ENCODE peak calls at places on chromosomes 1 and 21, in four cellular contexts. One of them, this sample, is unnamed.

GRCh38 chr1:58809327-58810040 is 25.6 kb upstream of the JUN start:
- DNase-seq in right lobe of liver: no peak
- DNase-seq in thyroid gland: peak; percentile 40
- DNase-seq in CD8-positive, alpha-beta memory T cell: no peak
- DNase-seq in this sample: no peak

GRCh38 chr1:156160744-156161181 is 7.4 kb downstream of the SEMA4A start:
- DNase-seq in CD8-positive, alpha-beta memory T cell: peak; percentile 70
- DNase-seq in thyroid gland: peak; percentile 77
- DNase-seq in right lobe of liver: peak; percentile 76
- DNase-seq in this sample: peak; percentile 67

GRCh38 chr1:77126309-77126708 is 92.9 kb downstream of the PIGK start:
- DNase-seq in thyroid gland: peak; percentile 6
- DNase-seq in CD8-positive, alpha-beta memory T cell: no peak
- DNase-seq in right lobe of liver: no peak
- DNase-seq in this sample: no peak

GRCh38 chr1:92980732-92981647 is 19.7 kb upstream of the DIPK1A start:
- DNase-seq in thyroid gland: no peak
- DNase-seq in right lobe of liver: no peak
- DNase-seq in CD8-positive, alpha-beta memory T cell: peak; percentile 82
- DNase-seq in this sample: no peak

GRCh38 chr1:150444232-150444631 is 43.0 kb upstream of the TARS2 start:
- DNase-seq in right lobe of liver: no peak
- DNase-seq in CD8-positive, alpha-beta memory T cell: no peak
- DNase-seq in thyroid gland: no peak
- DNase-seq in this sample: no peak

GRCh38 chr1:53266038-53266437 is 27.7 kb upstream of the MAGOH start:
- DNase-seq in CD8-positive, alpha-beta memory T cell: no peak
- DNase-seq in thyroid gland: no peak
- DNase-seq in right lobe of liver: no peak
- DNase-seq in this sample: no peak

GRCh38 chr1:70083519-70083918 is 121.9 kb downstream of the LRRC40 start:
- DNase-seq in thyroid gland: no peak
- DNase-seq in CD8-positive, alpha-beta memory T cell: no peak
- DNase-seq in right lobe of liver: no peak
- DNase-seq in this sample: no peak

GRCh38 chr1:239308701-239309333 is 77.6 kb upstream of the CHRM3 start:
- DNase-seq in thyroid gland: peak; percentile 16
- DNase-seq in right lobe of liver: no peak
- DNase-seq in CD8-positive, alpha-beta memory T cell: no peak
- DNase-seq in this sample: peak; percentile 79

GRCh38 chr1:86957206-86957605 is 42.8 kb downstream of the HS2ST1 start:
- DNase-seq in CD8-positive, alpha-beta memory T cell: no peak
- DNase-seq in right lobe of liver: no peak
- DNase-seq in thyroid gland: no peak
- DNase-seq in this sample: no peak

GRCh38 chr21:42924433-42924751 is 1.0 kb downstream of the ERVH48-1 start:
- DNase-seq in CD8-positive, alpha-beta memory T cell: no peak
- DNase-seq in right lobe of liver: no peak
- DNase-seq in thyroid gland: no peak
- DNase-seq in this sample: no peak

GRCh38 chr21:26170471-26171309 is at the start of gene APP:
- DNase-seq in right lobe of liver: peak; percentile 90
- DNase-seq in thyroid gland: peak; percentile 84
- DNase-seq in CD8-positive, alpha-beta memory T cell: peak; percentile 80
- DNase-seq in this sample: peak; percentile 88

GRCh38 chr1:20729155-20729931 is 3.2 kb downstream of the SH2D5 start:
- DNase-seq in CD8-positive, alpha-beta memory T cell: peak; percentile 25
- DNase-seq in thyroid gland: no peak
- DNase-seq in right lobe of liver: peak; percentile 26
- DNase-seq in this sample: no peak

GRCh38 chr21:42225571-42226155 is 6.7 kb downstream of the ABCG1 start:
- DNase-seq in right lobe of liver: no peak
- DNase-seq in CD8-positive, alpha-beta memory T cell: no peak
- DNase-seq in thyroid gland: no peak
- DNase-seq in this sample: no peak

GRCh38 chr1:169466259-169467230 is 19.2 kb downstream of the SLC19A2 start:
- DNase-seq in right lobe of liver: no peak
- DNase-seq in CD8-positive, alpha-beta memory T cell: no peak
- DNase-seq in thyroid gland: peak; percentile 41
- DNase-seq in this sample: peak; percentile 56

GRCh38 chr1:164495915-164496314 is 63.1 kb upstream of the PBX1 start:
- DNase-seq in thyroid gland: no peak
- DNase-seq in CD8-positive, alpha-beta memory T cell: no peak
- DNase-seq in right lobe of liver: no peak
- DNase-seq in this sample: no peak

GRCh38 chr1:36154765-36155559 is 998 bp upstream of the MAP7D1 start:
- DNase-seq in CD8-positive, alpha-beta memory T cell: peak; percentile 48
- DNase-seq in thyroid gland: peak; percentile 64
- DNase-seq in right lobe of liver: no peak
- DNase-seq in this sample: peak; percentile 28

GRCh38 chr1:40140211-40140709 is 20.9 kb upstream of the RLF start:
- DNase-seq in right lobe of liver: no peak
- DNase-seq in thyroid gland: no peak
- DNase-seq in CD8-positive, alpha-beta memory T cell: no peak
- DNase-seq in this sample: no peak

GRCh38 chr1:119732465-119733168 is 20.9 kb downstream of the PHGDH start:
- DNase-seq in right lobe of liver: no peak
- DNase-seq in thyroid gland: no peak
- DNase-seq in CD8-positive, alpha-beta memory T cell: no peak
- DNase-seq in this sample: no peak

GRCh38 chr21:15088483-15088882 is 23.7 kb upstream of the NRIP1 start:
- DNase-seq in thyroid gland: no peak
- DNase-seq in right lobe of liver: no peak
- DNase-seq in CD8-positive, alpha-beta memory T cell: no peak
- DNase-seq in this sample: no peak

GRCh38 chr1:12453400-12454343 is 164.3 kb downstream of the DHRS3 start:
- DNase-seq in CD8-positive, alpha-beta memory T cell: no peak
- DNase-seq in thyroid gland: no peak
- DNase-seq in right lobe of liver: no peak
- DNase-seq in this sample: no peak

GRCh38 chr1:162625624-162626023 is 6.6 kb upstream of the DDR2 start:
- DNase-seq in thyroid gland: no peak
- DNase-seq in right lobe of liver: no peak
- DNase-seq in CD8-positive, alpha-beta memory T cell: no peak
- DNase-seq in this sample: no peak

GRCh38 chr21:32463367-32463766 is 50.9 kb downstream of the EVA1C start:
- DNase-seq in right lobe of liver: no peak
- DNase-seq in thyroid gland: no peak
- DNase-seq in CD8-positive, alpha-beta memory T cell: no peak
- DNase-seq in this sample: no peak

GRCh38 chr1:149903836-149904491 is 4.6 kb downstream of the BOLA1 start:
- DNase-seq in CD8-positive, alpha-beta memory T cell: no peak
- DNase-seq in thyroid gland: no peak
- DNase-seq in right lobe of liver: no peak
- DNase-seq in this sample: no peak

GRCh38 chr21:46195595-46196195 is 11.4 kb upstream of the SPATC1L start:
- DNase-seq in CD8-positive, alpha-beta memory T cell: peak; percentile 22
- DNase-seq in right lobe of liver: no peak
- DNase-seq in thyroid gland: no peak
- DNase-seq in this sample: peak; percentile 9

GRCh38 chr1:230271396-230272035 is 154.6 kb downstream of the PGBD5 start:
- DNase-seq in right lobe of liver: no peak
- DNase-seq in thyroid gland: no peak
- DNase-seq in CD8-positive, alpha-beta memory T cell: no peak
- DNase-seq in this sample: no peak

GRCh38 chr1:230273141-230273710 is 152.9 kb downstream of the PGBD5 start:
- DNase-seq in thyroid gland: no peak
- DNase-seq in CD8-positive, alpha-beta memory T cell: no peak
- DNase-seq in right lobe of liver: no peak
- DNase-seq in this sample: no peak

GRCh38 chr1:230270185-230270939 is 155.8 kb downstream of the PGBD5 start:
- DNase-seq in CD8-positive, alpha-beta memory T cell: no peak
- DNase-seq in right lobe of liver: no peak
- DNase-seq in thyroid gland: no peak
- DNase-seq in this sample: no peak

GRCh38 chr1:230272557-230272956 is 153.6 kb downstream of the PGBD5 start:
- DNase-seq in CD8-positive, alpha-beta memory T cell: no peak
- DNase-seq in thyroid gland: no peak
- DNase-seq in right lobe of liver: no peak
- DNase-seq in this sample: no peak

DNA sequence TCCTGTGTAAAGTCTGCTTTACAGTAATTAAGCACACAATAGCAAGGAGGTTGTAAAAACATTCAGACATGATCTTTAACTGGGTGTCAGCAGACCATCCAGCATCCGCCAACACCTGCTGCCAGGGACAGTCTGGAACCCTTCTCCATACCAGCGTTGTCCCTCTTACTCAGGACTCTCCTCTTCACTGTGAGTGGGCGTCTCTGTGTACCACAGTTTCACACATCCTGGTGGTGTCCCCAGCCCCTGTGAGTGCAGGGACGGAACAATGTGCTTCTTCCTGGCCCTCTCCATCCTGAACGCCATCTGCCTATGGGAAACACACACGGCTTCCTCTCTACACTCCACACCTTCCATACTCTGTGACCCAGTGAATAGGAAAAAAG is 155.2 kb downstream of the PGBD5 start:
- DNase-seq in CD8-positive, alpha-beta memory T cell: no peak
- DNase-seq in thyroid gland: no peak
- DNase-seq in right lobe of liver: no peak
- DNase-seq in this sample: no peak
- H3K36me3 ChIP-seq in CD8-positive, alpha-beta memory T cell: peaks cover 3% of the 10 kb centered on the region
- H3K36me3 ChIP-seq in thyroid gland: no peaks in the 10 kb centered on the region
- H3K36me3 ChIP-seq in right lobe of liver: peaks cover 19% of the 10 kb centered on the region
- H3K36me3 ChIP-seq in this sample: peaks cover 8% of the 10 kb centered on the region

DNA sequence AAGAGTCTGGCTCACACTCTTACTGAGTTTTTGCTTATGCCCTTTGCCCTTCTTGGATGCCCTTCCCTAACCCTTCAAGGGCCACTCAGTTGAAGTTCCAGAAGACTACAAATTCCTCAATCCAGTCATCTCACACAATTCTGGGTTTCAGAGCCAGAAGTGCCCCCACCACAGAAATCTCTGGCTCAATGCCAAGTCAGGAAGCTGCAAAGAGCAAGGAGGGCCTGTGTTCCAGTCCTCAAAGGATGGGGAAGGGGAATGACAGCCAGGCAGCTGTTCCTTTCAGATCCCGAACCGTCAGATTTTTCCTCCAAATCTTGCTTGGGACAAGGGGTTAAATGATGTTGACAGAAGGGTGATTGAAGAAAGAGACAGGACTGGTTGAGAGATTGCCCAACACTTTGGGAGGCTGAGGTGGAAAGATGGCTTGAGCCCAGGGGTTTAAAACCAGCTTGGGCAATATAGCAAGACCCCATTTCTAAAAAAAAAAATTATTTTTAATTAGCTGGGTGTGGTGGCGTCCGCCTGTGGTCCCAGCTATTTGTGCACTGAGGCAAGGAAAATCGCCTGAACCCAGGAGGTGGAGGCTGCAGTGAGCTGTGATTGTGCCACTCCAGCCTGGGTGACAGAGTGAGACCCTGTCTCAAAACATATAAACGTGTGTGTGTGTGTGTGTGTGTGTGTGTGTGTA is 734 bp upstream of the HPDL start:
- DNase-seq in CD8-positive, alpha-beta memory T cell: no peak
- DNase-seq in thyroid gland: peak; percentile 75
- DNase-seq in right lobe of liver: no peak
- DNase-seq in this sample: no peak
- H3K4me3 ChIP-seq in CD8-positive, alpha-beta memory T cell: no peak overlapping the region
- H3K4me3 ChIP-seq in thyroid gland: no peak overlapping the region
- H3K4me3 ChIP-seq in right lobe of liver: no peak overlapping the region
- H3K4me3 ChIP-seq in this sample: no peak overlapping the region

GRCh38 chr21:45187646-45188045 is 100.0 kb downstream of the POFUT2 start:
- DNase-seq in CD8-positive, alpha-beta memory T cell: no peak
- DNase-seq in thyroid gland: no peak
- DNase-seq in right lobe of liver: no peak
- DNase-seq in this sample: no peak
- H3K36me3 ChIP-seq in CD8-positive, alpha-beta memory T cell: peaks cover 45% of the 10 kb centered on the region
- H3K36me3 ChIP-seq in thyroid gland: no peaks in the 10 kb centered on the region
- H3K36me3 ChIP-seq in right lobe of liver: no peaks in the 10 kb centered on the region
- H3K36me3 ChIP-seq in this sample: no peaks in the 10 kb centered on the region

DNA sequence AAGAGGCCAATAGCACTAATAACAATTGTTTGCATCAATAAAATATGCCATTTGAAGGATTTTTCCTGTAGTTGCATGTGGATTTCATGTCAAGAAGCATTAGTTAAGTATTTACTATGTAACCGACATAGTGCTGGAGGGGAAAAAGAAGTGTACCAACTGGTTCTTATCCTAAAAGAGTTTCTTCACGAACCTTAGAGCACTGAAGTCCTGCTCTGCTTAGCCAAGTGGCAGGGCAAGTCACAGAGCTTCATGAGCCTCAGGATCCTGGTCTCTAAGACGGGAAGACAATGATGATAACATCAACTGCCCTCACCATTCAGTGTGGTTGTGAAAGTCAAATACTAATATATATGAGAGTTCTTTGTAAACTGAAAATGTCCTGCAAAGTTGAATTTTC is 14.1 kb downstream of the KIAA0040 start:
- DNase-seq in thyroid gland: no peak
- DNase-seq in CD8-positive, alpha-beta memory T cell: no peak
- DNase-seq in right lobe of liver: no peak
- DNase-seq in this sample: no peak
- H3K4me3 ChIP-seq in thyroid gland: no peak overlapping the region
- H3K4me3 ChIP-seq in CD8-positive, alpha-beta memory T cell: no peak overlapping the region
- H3K4me3 ChIP-seq in right lobe of liver: no peak overlapping the region
- H3K4me3 ChIP-seq in this sample: no peak overlapping the region

This sample was measured in body of pancreas.